ENCODE peak calls at places on chromosomes 3 and 15, in eight cellular contexts. One of them, this sample, is unnamed.

GRCh38 chr3:105422645-105423044 is 55.9 kb downstream of the ALCAM start:
- DNase-seq in NCI-H2081: no peak
- DNase-seq in DMS 273 treated with DMSO at 0.1 percent for 48 hours: no peak
- DNase-seq in hypothalamus: no peak
- DNase-seq in NCI-H1105: no peak
- DNase-seq in stomach: no peak
- DNase-seq in nucleus accumbens: no peak
- DNase-seq in Panc1: no peak
- DNase-seq in this sample: no peak

GRCh38 chr3:128415773-128416577 is 50.7 kb downstream of the DNAJB8 start:
- DNase-seq in NCI-H2081: no peak
- DNase-seq in DMS 273 treated with DMSO at 0.1 percent for 48 hours: no peak
- DNase-seq in hypothalamus: no peak
- DNase-seq in NCI-H1105: no peak
- DNase-seq in stomach: no peak
- DNase-seq in nucleus accumbens: no peak
- DNase-seq in Panc1: no peak
- DNase-seq in this sample: no peak

GRCh38 chr3:171028779-171029232 is 2.3 kb upstream of the SLC2A2 start:
- DNase-seq in NCI-H2081: no peak
- DNase-seq in DMS 273 treated with DMSO at 0.1 percent for 48 hours: no peak
- DNase-seq in hypothalamus: no peak
- DNase-seq in NCI-H1105: no peak
- DNase-seq in stomach: no peak
- DNase-seq in nucleus accumbens: no peak
- DNase-seq in Panc1: no peak
- DNase-seq in this sample: no peak

GRCh38 chr15:99114511-99115299 is 9.8 kb downstream of the SYNM start:
- DNase-seq in NCI-H2081: no peak
- DNase-seq in DMS 273 treated with DMSO at 0.1 percent for 48 hours: no peak
- DNase-seq in hypothalamus: no peak
- DNase-seq in NCI-H1105: no peak
- DNase-seq in stomach: no peak
- DNase-seq in nucleus accumbens: no peak
- DNase-seq in Panc1: no peak
- DNase-seq in this sample: no peak

GRCh38 chr3:174958671-174959328 is 99.7 kb downstream of the NAALADL2 start:
- DNase-seq in NCI-H2081: no peak
- DNase-seq in DMS 273 treated with DMSO at 0.1 percent for 48 hours: no peak
- DNase-seq in hypothalamus: no peak
- DNase-seq in NCI-H1105: no peak
- DNase-seq in stomach: no peak
- DNase-seq in nucleus accumbens: no peak
- DNase-seq in Panc1: no peak
- DNase-seq in this sample: no peak

GRCh38 chr15:50180091-50180490 is 1.9 kb upstream of the SLC27A2 start:
- DNase-seq in NCI-H2081: no peak
- DNase-seq in DMS 273 treated with DMSO at 0.1 percent for 48 hours: no peak
- DNase-seq in hypothalamus: no peak
- DNase-seq in NCI-H1105: no peak
- DNase-seq in stomach: no peak
- DNase-seq in nucleus accumbens: no peak
- DNase-seq in Panc1: no peak
- DNase-seq in this sample: no peak

GRCh38 chr3:46231323-46231722 is 10.9 kb upstream of the CCR3 start:
- DNase-seq in NCI-H2081: no peak
- DNase-seq in DMS 273 treated with DMSO at 0.1 percent for 48 hours: no peak
- DNase-seq in hypothalamus: no peak
- DNase-seq in NCI-H1105: no peak
- DNase-seq in stomach: no peak
- DNase-seq in nucleus accumbens: no peak
- DNase-seq in Panc1: no peak
- DNase-seq in this sample: no peak

GRCh38 chr15:78993257-78993930 is 48.5 kb upstream of the CTSH start:
- DNase-seq in NCI-H2081: no peak
- DNase-seq in DMS 273 treated with DMSO at 0.1 percent for 48 hours: no peak
- DNase-seq in hypothalamus: no peak
- DNase-seq in NCI-H1105: no peak
- DNase-seq in stomach: no peak
- DNase-seq in nucleus accumbens: no peak
- DNase-seq in Panc1: no peak
- DNase-seq in this sample: no peak

GRCh38 chr15:82044373-82045178 is 1.2 kb downstream of the MEX3B start:
- DNase-seq in NCI-H2081: peak
- DNase-seq in DMS 273 treated with DMSO at 0.1 percent for 48 hours: no peak
- DNase-seq in hypothalamus: no peak
- DNase-seq in NCI-H1105: no peak
- DNase-seq in stomach: no peak
- DNase-seq in nucleus accumbens: peak
- DNase-seq in Panc1: no peak
- DNase-seq in this sample: peak

GRCh38 chr3:72418149-72418686 is 430.0 kb downstream of the SHQ1 start:
- DNase-seq in NCI-H2081: no peak
- DNase-seq in DMS 273 treated with DMSO at 0.1 percent for 48 hours: no peak
- DNase-seq in hypothalamus: no peak
- DNase-seq in NCI-H1105: no peak
- DNase-seq in stomach: no peak
- DNase-seq in nucleus accumbens: no peak
- DNase-seq in Panc1: no peak
- DNase-seq in this sample: no peak

GRCh38 chr3:170418422-170419300 is at the start of gene CLDN11:
- DNase-seq in NCI-H2081: peak
- DNase-seq in DMS 273 treated with DMSO at 0.1 percent for 48 hours: peak
- DNase-seq in hypothalamus: peak
- DNase-seq in NCI-H1105: peak
- DNase-seq in stomach: no peak
- DNase-seq in nucleus accumbens: peak
- DNase-seq in Panc1: no peak
- DNase-seq in this sample: no peak

GRCh38 chr3:180430896-180431295 is 171.1 kb upstream of the TTC14 start:
- DNase-seq in NCI-H2081: no peak
- DNase-seq in DMS 273 treated with DMSO at 0.1 percent for 48 hours: no peak
- DNase-seq in hypothalamus: no peak
- DNase-seq in NCI-H1105: no peak
- DNase-seq in stomach: no peak
- DNase-seq in nucleus accumbens: no peak
- DNase-seq in Panc1: no peak
- DNase-seq in this sample: no peak

GRCh38 chr3:127406309-127407025 is 118.6 kb upstream of the PRR20G start:
- DNase-seq in NCI-H2081: no peak
- DNase-seq in DMS 273 treated with DMSO at 0.1 percent for 48 hours: no peak
- DNase-seq in hypothalamus: no peak
- DNase-seq in NCI-H1105: no peak
- DNase-seq in stomach: peak
- DNase-seq in nucleus accumbens: no peak
- DNase-seq in Panc1: no peak
- DNase-seq in this sample: no peak

GRCh38 chr3:146275476-146275875 is 24.6 kb upstream of the PLSCR4 start:
- DNase-seq in NCI-H2081: no peak
- DNase-seq in DMS 273 treated with DMSO at 0.1 percent for 48 hours: no peak
- DNase-seq in hypothalamus: no peak
- DNase-seq in NCI-H1105: no peak
- DNase-seq in stomach: no peak
- DNase-seq in nucleus accumbens: no peak
- DNase-seq in Panc1: no peak
- DNase-seq in this sample: no peak

GRCh38 chr3:10556312-10556711 is 50.9 kb upstream of the ATP2B2 start:
- DNase-seq in NCI-H2081: no peak
- DNase-seq in DMS 273 treated with DMSO at 0.1 percent for 48 hours: no peak
- DNase-seq in hypothalamus: no peak
- DNase-seq in NCI-H1105: no peak
- DNase-seq in stomach: no peak
- DNase-seq in nucleus accumbens: no peak
- DNase-seq in Panc1: no peak
- DNase-seq in this sample: no peak

GRCh38 chr15:72312605-72313447 is 7.1 kb downstream of the CELF6 start:
- DNase-seq in NCI-H2081: peak
- DNase-seq in DMS 273 treated with DMSO at 0.1 percent for 48 hours: peak
- DNase-seq in hypothalamus: peak
- DNase-seq in NCI-H1105: peak
- DNase-seq in stomach: peak
- DNase-seq in nucleus accumbens: peak
- DNase-seq in Panc1: peak
- DNase-seq in this sample: peak

GRCh38 chr15:101441706-101442105 is 47.8 kb downstream of the PCSK6 start:
- DNase-seq in NCI-H2081: no peak
- DNase-seq in DMS 273 treated with DMSO at 0.1 percent for 48 hours: no peak
- DNase-seq in hypothalamus: no peak
- DNase-seq in NCI-H1105: no peak
- DNase-seq in stomach: no peak
- DNase-seq in nucleus accumbens: no peak
- DNase-seq in Panc1: no peak
- DNase-seq in this sample: no peak

GRCh38 chr3:105722943-105723556 is 145.8 kb downstream of the CBLB start:
- DNase-seq in NCI-H2081: no peak
- DNase-seq in DMS 273 treated with DMSO at 0.1 percent for 48 hours: no peak
- DNase-seq in hypothalamus: no peak
- DNase-seq in NCI-H1105: no peak
- DNase-seq in stomach: no peak
- DNase-seq in nucleus accumbens: no peak
- DNase-seq in Panc1: no peak
- DNase-seq in this sample: no peak

GRCh38 chr15:72770673-72771328 is 12.8 kb downstream of the ADPGK start:
- DNase-seq in NCI-H2081: no peak
- DNase-seq in DMS 273 treated with DMSO at 0.1 percent for 48 hours: no peak
- DNase-seq in hypothalamus: no peak
- DNase-seq in NCI-H1105: no peak
- DNase-seq in stomach: no peak
- DNase-seq in nucleus accumbens: no peak
- DNase-seq in Panc1: no peak
- DNase-seq in this sample: no peak

GRCh38 chr3:33385423-33385822 is 54.8 kb downstream of the UBP1 start:
- DNase-seq in NCI-H2081: no peak
- DNase-seq in DMS 273 treated with DMSO at 0.1 percent for 48 hours: no peak
- DNase-seq in hypothalamus: no peak
- DNase-seq in NCI-H1105: no peak
- DNase-seq in stomach: no peak
- DNase-seq in nucleus accumbens: no peak
- DNase-seq in Panc1: no peak
- DNase-seq in this sample: no peak

GRCh38 chr3:58037141-58037910 is 29.1 kb downstream of the FLNB start:
- DNase-seq in NCI-H2081: no peak
- DNase-seq in DMS 273 treated with DMSO at 0.1 percent for 48 hours: no peak
- DNase-seq in hypothalamus: no peak
- DNase-seq in NCI-H1105: no peak
- DNase-seq in stomach: no peak
- DNase-seq in nucleus accumbens: no peak
- DNase-seq in Panc1: no peak
- DNase-seq in this sample: no peak

GRCh38 chr3:172040976-172041963 is 1.9 kb downstream of the FNDC3B start:
- DNase-seq in NCI-H2081: no peak
- DNase-seq in DMS 273 treated with DMSO at 0.1 percent for 48 hours: no peak
- DNase-seq in hypothalamus: no peak
- DNase-seq in NCI-H1105: no peak
- DNase-seq in stomach: peak
- DNase-seq in nucleus accumbens: no peak
- DNase-seq in Panc1: no peak
- DNase-seq in this sample: no peak

GRCh38 chr3:127390365-127391025 is 102.6 kb upstream of the PRR20G start:
- DNase-seq in NCI-H2081: no peak
- DNase-seq in DMS 273 treated with DMSO at 0.1 percent for 48 hours: no peak
- DNase-seq in hypothalamus: no peak
- DNase-seq in NCI-H1105: no peak
- DNase-seq in stomach: peak
- DNase-seq in nucleus accumbens: no peak
- DNase-seq in Panc1: no peak
- DNase-seq in this sample: no peak

GRCh38 chr3:143329567-143330164 is 210.1 kb downstream of the CHST2 start:
- DNase-seq in NCI-H2081: no peak
- DNase-seq in DMS 273 treated with DMSO at 0.1 percent for 48 hours: peak
- DNase-seq in hypothalamus: no peak
- DNase-seq in NCI-H1105: peak
- DNase-seq in stomach: no peak
- DNase-seq in nucleus accumbens: no peak
- DNase-seq in Panc1: no peak
- DNase-seq in this sample: peak

GRCh38 chr15:44058126-44058525 is 136.9 kb downstream of the FRMD5 start:
- DNase-seq in NCI-H2081: no peak
- DNase-seq in DMS 273 treated with DMSO at 0.1 percent for 48 hours: no peak
- DNase-seq in hypothalamus: no peak
- DNase-seq in NCI-H1105: no peak
- DNase-seq in stomach: no peak
- DNase-seq in nucleus accumbens: no peak
- DNase-seq in Panc1: no peak
- DNase-seq in this sample: no peak

GRCh38 chr3:135131290-135131689 is 336.2 kb downstream of the EPHB1 start:
- DNase-seq in NCI-H2081: no peak
- DNase-seq in DMS 273 treated with DMSO at 0.1 percent for 48 hours: no peak
- DNase-seq in hypothalamus: no peak
- DNase-seq in NCI-H1105: no peak
- DNase-seq in stomach: no peak
- DNase-seq in nucleus accumbens: no peak
- DNase-seq in Panc1: no peak
- DNase-seq in this sample: no peak

GRCh38 chr3:177601120-177601519 is 403.8 kb upstream of the TBL1XR1 start:
- DNase-seq in NCI-H2081: no peak
- DNase-seq in DMS 273 treated with DMSO at 0.1 percent for 48 hours: no peak
- DNase-seq in hypothalamus: no peak
- DNase-seq in NCI-H1105: no peak
- DNase-seq in stomach: no peak
- DNase-seq in nucleus accumbens: no peak
- DNase-seq in Panc1: no peak
- DNase-seq in this sample: no peak

GRCh38 chr3:43247556-43248186 is 38.7 kb upstream of the SNRK start:
- DNase-seq in NCI-H2081: no peak
- DNase-seq in DMS 273 treated with DMSO at 0.1 percent for 48 hours: no peak
- DNase-seq in hypothalamus: peak
- DNase-seq in NCI-H1105: no peak
- DNase-seq in stomach: no peak
- DNase-seq in nucleus accumbens: no peak
- DNase-seq in Panc1: no peak
- DNase-seq in this sample: no peak

GRCh38 chr3:49173116-49173791 is 1.9 kb downstream of the KLHDC8B start:
- DNase-seq in NCI-H2081: peak
- DNase-seq in DMS 273 treated with DMSO at 0.1 percent for 48 hours: peak
- DNase-seq in hypothalamus: no peak
- DNase-seq in NCI-H1105: peak
- DNase-seq in stomach: peak
- DNase-seq in nucleus accumbens: peak
- DNase-seq in Panc1: no peak
- DNase-seq in this sample: no peak

GRCh38 chr3:13349823-13350222 is 70.3 kb downstream of the NUP210 start:
- DNase-seq in NCI-H2081: no peak
- DNase-seq in DMS 273 treated with DMSO at 0.1 percent for 48 hours: no peak
- DNase-seq in hypothalamus: no peak
- DNase-seq in NCI-H1105: no peak
- DNase-seq in stomach: no peak
- DNase-seq in nucleus accumbens: no peak
- DNase-seq in Panc1: no peak
- DNase-seq in this sample: no peak

GRCh38 chr3:149353581-149354184 is 20.2 kb upstream of the TM4SF18 start:
- DNase-seq in NCI-H2081: no peak
- DNase-seq in DMS 273 treated with DMSO at 0.1 percent for 48 hours: no peak
- DNase-seq in hypothalamus: no peak
- DNase-seq in NCI-H1105: no peak
- DNase-seq in stomach: no peak
- DNase-seq in nucleus accumbens: no peak
- DNase-seq in Panc1: no peak
- DNase-seq in this sample: no peak

GRCh38 chr3:160840590-160840989 is 84.6 kb downstream of the PPM1L start:
- DNase-seq in NCI-H2081: no peak
- DNase-seq in DMS 273 treated with DMSO at 0.1 percent for 48 hours: no peak
- DNase-seq in hypothalamus: no peak
- DNase-seq in NCI-H1105: no peak
- DNase-seq in stomach: no peak
- DNase-seq in nucleus accumbens: no peak
- DNase-seq in Panc1: no peak
- DNase-seq in this sample: no peak

GRCh38 chr15:89998141-89998661 is 2.9 kb upstream of the ZNF710 start:
- DNase-seq in NCI-H2081: peak
- DNase-seq in DMS 273 treated with DMSO at 0.1 percent for 48 hours: no peak
- DNase-seq in hypothalamus: no peak
- DNase-seq in NCI-H1105: no peak
- DNase-seq in stomach: no peak
- DNase-seq in nucleus accumbens: no peak
- DNase-seq in Panc1: no peak
- DNase-seq in this sample: no peak

GRCh38 chr15:92035961-92036360 is 182.5 kb downstream of the SLCO3A1 start:
- DNase-seq in NCI-H2081: no peak
- DNase-seq in DMS 273 treated with DMSO at 0.1 percent for 48 hours: no peak
- DNase-seq in hypothalamus: no peak
- DNase-seq in NCI-H1105: no peak
- DNase-seq in stomach: no peak
- DNase-seq in nucleus accumbens: no peak
- DNase-seq in Panc1: no peak
- DNase-seq in this sample: no peak